ENCODE peak calls at places on chromosomes 16 and 17, in five cellular contexts. D, V, U, L and M are unnamed samples.

GRCh38 chr16:11076259-11077018 is 132.1 kb downstream of the CLEC16A start:
- DNase-seq in D (peak; percentile 24), V (no peak), L (no peak), U (no peak), M (peak; percentile 87)

GRCh38 chr16:6672507-6672906 is 660.1 kb upstream of the RBFOX1 start:
- DNase-seq in L (no peak), D (no peak), V (no peak), U (no peak), M (no peak)

GRCh38 chr17:36845916-36846315 is 91.4 kb upstream of the LHX1 start:
- DNase-seq in L (no peak), U (no peak), V (no peak), D (peak; percentile 28), M (no peak)

GRCh38 chr17:55238197-55238930 is 26.4 kb upstream of the HLF start:
- DNase-seq in U (peak; percentile 95), D (peak; percentile 96), L (peak; percentile 92), V (peak; percentile 82), M (peak; percentile 96)

GRCh38 chr17:40068917-40069750 is 6.4 kb downstream of the THRA start:
- DNase-seq in D (peak; percentile 60), U (peak; percentile 47), L (no peak), V (peak; percentile 81), M (peak; percentile 89)

GRCh38 chr17:927611-928461 is 51.7 kb downstream of the NXN start:
- DNase-seq in V (peak; percentile 99), D (peak; percentile 75), U (peak; percentile 94), L (peak; percentile 76), M (no peak)

GRCh38 chr17:10210151-10210574 is 11.8 kb upstream of the GAS7 start:
- DNase-seq in V (peak; percentile 20), D (no peak), L (no peak), U (peak; percentile 86), M (no peak)

GRCh38 chr16:80509872-80510271 is 30.9 kb upstream of the DYNLRB2 start:
- DNase-seq in D (no peak), L (no peak), U (no peak), V (no peak), M (no peak)

GRCh38 chr16:12498077-12498476 is 305.6 kb downstream of the CPPED1 start:
- DNase-seq in V (no peak), D (no peak), U (no peak), L (no peak), M (no peak)

GRCh38 chr17:373616-374225 is 21.1 kb upstream of the RPH3AL start:
- DNase-seq in L (no peak), V (no peak), U (peak; percentile 63), D (no peak), M (no peak)

GRCh38 chr17:37742762-37743611 is 1.9 kb downstream of the HNF1B start:
- DNase-seq in L (no peak), U (peak; percentile 54), D (peak; percentile 59), V (no peak), M (no peak)

GRCh38 chr16:89153848-89154271 is 17.7 kb upstream of the CDH15 start:
- DNase-seq in V (no peak), L (no peak), U (no peak), D (no peak), M (no peak)

GRCh38 chr17:37373530-37374159 is 2.1 kb upstream of the C17orf78 start:
- DNase-seq in U (peak; percentile 93), V (peak; percentile 70), D (peak; percentile 88), L (peak; percentile 76), M (peak; percentile 80)

GRCh38 chr17:11598274-11599221 is at the start of gene DNAH9:
- DNase-seq in L (no peak), U (peak; percentile 99), V (peak; percentile 35), D (peak; percentile 99), M (no peak)

DNA sequence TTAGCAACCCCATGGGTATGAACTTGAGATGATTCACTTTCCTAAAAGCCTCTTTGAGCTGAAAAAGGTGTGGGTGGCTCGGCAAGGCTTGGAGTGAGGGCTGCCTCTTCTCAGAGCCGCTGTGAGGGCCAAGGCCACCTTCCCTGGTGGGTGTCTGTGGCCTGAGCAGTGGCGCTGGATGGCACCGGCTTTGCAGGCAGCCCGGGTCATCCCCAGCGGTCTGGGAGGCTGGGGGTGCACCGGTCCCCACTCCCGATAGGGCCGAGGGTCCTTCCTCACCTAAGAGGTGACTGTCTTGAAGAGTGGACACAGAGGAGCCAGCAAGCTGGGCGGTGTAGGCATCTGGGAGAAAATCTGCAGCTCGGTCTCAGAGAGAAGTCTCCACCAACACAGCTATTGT is 79.2 kb upstream of the RBL2 start:
- DNase-seq in U (no peak), V (no peak), L (no peak), D (no peak), M (no peak)
- H3K4me2 ChIP-seq in U (no peak overlapping the region), V (no peak overlapping the region), L (no peak overlapping the region), D (no peak overlapping the region), M (no peak overlapping the region)

DNA sequence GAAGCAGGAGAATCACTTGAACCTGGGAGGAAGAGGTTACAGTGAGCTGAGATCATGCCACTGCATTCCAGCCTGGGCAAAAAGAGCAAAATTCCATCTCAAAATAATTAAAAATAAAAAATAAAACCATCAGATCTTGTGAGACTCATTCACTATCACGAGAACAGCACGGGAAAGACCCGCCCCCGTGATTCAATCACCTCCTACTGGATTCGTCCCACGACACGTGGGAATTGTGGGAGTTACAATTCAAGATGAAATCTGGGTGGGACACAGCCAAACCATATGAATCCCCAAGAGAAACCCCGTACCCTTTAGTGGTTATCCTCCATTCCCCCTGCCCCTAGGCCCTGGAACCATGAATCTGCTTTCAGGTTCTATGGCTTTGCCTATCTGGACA is 15.4 kb upstream of the MGAT5B start:
- DNase-seq in U (no peak), V (no peak), D (no peak), L (no peak), M (no peak)
- H3K4me3 ChIP-seq in U (no peak overlapping the region), V (no peak overlapping the region), D (no peak overlapping the region), L (no peak overlapping the region), M (no peak overlapping the region)

GRCh38 chr17:78648293-78648692 is 71.1 kb upstream of the DNAH17 start:
- DNase-seq in D (no peak), U (no peak), L (no peak), V (no peak), M (no peak)
- H3K4me2 ChIP-seq in D (no peak overlapping the region), U (no peak overlapping the region), L (no peak overlapping the region), V (no peak overlapping the region), M (no peak overlapping the region)

DNA sequence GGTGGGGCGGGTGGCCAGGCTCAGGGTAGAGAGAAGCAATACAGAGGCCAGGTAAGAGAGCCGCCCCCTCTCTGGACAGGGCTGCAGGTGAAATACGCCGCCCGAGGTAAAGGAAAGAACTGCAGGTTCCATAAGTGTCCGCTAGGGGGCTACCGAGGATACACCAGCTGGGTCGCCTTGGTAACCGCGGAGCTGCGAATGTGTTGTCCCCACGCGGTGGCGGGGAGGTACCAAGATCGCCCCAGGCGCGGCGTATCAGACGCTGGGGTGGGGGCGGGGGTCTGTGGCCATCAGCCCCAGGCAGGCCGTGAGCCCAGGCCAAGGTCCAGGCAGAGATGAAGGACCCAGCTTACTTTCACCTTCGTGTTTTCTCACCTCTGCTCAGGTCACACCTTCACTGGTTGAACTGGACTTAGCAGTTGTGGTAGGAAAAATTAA is 18.4 kb upstream of the ZFP90 start:
- DNase-seq in U (peak; percentile 97), L (peak; percentile 81), V (peak; percentile 69), D (peak; percentile 96), M (peak; percentile 87)
- H3K4me3 ChIP-seq in U (no peak overlapping the region), L (no peak overlapping the region), V (peak overlapping the region; percentile 37), D (peak overlapping the region; percentile 17), M (no peak overlapping the region)

GRCh38 chr16:64754279-64754678 is 367.6 kb downstream of the CDH11 start:
- DNase-seq in V (peak; percentile 59), D (no peak), L (no peak), U (peak; percentile 23), M (no peak)

GRCh38 chr16:64751906-64752305 is 370.0 kb downstream of the CDH11 start:
- DNase-seq in U (peak; percentile 11), L (no peak), V (peak; percentile 91), D (no peak), M (no peak)
- H3K4me2 ChIP-seq in U (no peak overlapping the region), L (no peak overlapping the region), V (no peak overlapping the region), D (no peak overlapping the region), M (no peak overlapping the region)

DNA sequence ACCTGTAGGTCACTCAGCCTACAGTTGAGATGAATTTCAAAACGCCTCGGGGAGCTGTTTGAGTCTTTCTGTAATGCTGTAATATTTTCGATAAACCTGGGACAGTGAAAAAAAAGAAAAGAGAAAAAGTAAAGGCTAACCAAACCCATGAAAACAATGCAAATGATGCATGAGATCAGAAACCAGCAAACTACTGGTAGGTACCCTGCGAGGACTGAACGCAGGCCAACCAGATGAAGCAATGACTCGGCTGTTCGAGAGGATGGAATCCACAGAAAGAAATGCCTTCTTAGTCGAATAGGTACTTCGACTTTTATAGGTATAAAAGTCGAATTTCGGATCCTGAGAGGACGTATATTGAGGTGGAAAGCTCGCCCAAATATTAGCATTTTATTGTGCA is 509 bp upstream of the ATAD5 start:
- DNase-seq in V (peak; percentile 20), U (peak; percentile 83), D (peak; percentile 43), L (no peak), M (peak; percentile 32)
- H3K4me3 ChIP-seq in V (peak overlapping the region; percentile 96), U (no peak overlapping the region), D (peak overlapping the region; percentile 81), L (peak overlapping the region; percentile 97), M (peak overlapping the region; percentile 89)

GRCh38 chr16:1536601-1537000 is 3.1 kb downstream of the TMEM204 start:
- DNase-seq in V (no peak), L (no peak), D (no peak), U (no peak), M (no peak)

GRCh38 chr16:1538804-1539520 is 5.5 kb downstream of the TMEM204 start:
- DNase-seq in V (no peak), D (peak; percentile 16), U (peak; percentile 42), L (no peak), M (no peak)

GRCh38 chr16:1539720-1540555 is 6.5 kb downstream of the TMEM204 start:
- DNase-seq in D (no peak), U (no peak), L (no peak), V (no peak), M (no peak)

GRCh38 chr16:1537138-1537577 is 3.7 kb downstream of the TMEM204 start:
- DNase-seq in U (no peak), D (no peak), L (no peak), V (no peak), M (no peak)

DNA sequence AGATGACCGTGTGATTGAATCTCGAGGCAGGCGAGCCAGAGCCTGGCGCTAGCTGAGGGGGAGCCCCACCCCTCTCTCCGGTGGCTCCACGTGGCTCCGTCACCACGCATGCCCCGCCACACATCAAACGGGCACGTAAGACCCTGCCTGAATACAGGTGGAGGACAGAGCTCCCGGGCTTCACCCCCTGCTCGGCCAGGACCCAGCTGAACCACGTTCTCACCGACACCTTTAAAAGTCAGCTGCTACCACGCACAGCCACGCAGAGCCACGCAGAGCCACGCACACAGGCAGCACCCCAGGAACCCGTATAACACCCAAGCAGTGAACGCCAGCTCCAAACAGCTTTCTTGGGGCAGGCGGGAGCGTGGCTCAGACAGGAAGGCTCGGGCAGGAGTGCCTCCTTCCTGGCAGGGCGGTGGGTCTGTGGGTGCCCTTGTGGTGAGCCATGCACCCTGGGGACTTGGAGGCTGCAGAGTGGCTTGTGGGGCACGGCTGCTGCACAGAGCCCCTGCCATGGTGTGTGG is 4.4 kb downstream of the TMEM204 start:
- DNase-seq in U (no peak), L (no peak), V (no peak), D (no peak), M (peak; percentile 49)
- H3K4me2 ChIP-seq in U (no peak overlapping the region), L (no peak overlapping the region), V (no peak overlapping the region), D (no peak overlapping the region), M (no peak overlapping the region)

DNA sequence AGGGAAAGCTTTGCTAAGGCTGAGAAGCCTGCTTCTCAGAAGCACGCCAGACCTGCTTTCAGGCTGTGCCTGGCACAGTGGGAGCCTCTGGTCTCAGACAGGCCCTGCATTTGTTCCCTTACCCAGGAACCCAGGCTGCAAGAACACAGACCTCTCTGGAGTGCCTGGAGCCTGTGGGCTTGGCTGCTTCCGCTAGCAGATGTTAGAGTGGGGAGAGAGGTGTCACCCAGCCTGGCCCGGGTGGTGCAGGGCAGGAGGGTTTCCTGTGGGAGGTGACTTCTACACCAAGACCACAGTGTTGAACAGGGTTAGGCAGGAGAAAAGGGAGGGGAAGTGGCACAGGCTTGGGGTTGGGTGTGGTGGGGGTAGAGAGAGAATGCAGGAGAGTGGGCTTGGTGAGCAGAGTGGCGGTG is 35.8 kb upstream of the ADGRG1 start:
- DNase-seq in U (no peak), L (no peak), D (no peak), V (no peak), M (peak; percentile 97)
- H3K4me3 ChIP-seq in U (no peak overlapping the region), L (no peak overlapping the region), D (no peak overlapping the region), V (no peak overlapping the region), M (peak overlapping the region; percentile 39)